ENCODE peak calls at places on chromosomes 5 and 9, in six cellular contexts. I is choroid plexus epithelial cell; P is AG04450; A is effector memory CD4-positive, alpha-beta T cell; C is CD4-positive, CD25-positive, alpha-beta regulatory T cell; R is ovary. W is an unnamed sample.

GRCh38 chr9:131348631-131349521 is 45.0 kb upstream of the PRRC2B start:
- DNase-seq in I (no peak), P (no peak), A (no peak), C (no peak), R (no peak), W (no peak)

GRCh38 chr5:10348258-10348657 is 5.2 kb upstream of the MARCHF6 start:
- DNase-seq in I (no peak), P (no peak), A (no peak), C (no peak), R (no peak), W (no peak)

GRCh38 chr5:138601444-138601843 is 26.2 kb upstream of the HSPA9 start:
- DNase-seq in I (peak; percentile 96), P (peak; percentile 87), A (no peak), C (no peak), R (no peak), W (no peak)

GRCh38 chr5:61263561-61264272 is 68.3 kb upstream of the ZSWIM6 start:
- DNase-seq in I (no peak), P (no peak), A (no peak), C (no peak), R (no peak), W (no peak)

GRCh38 chr9:117083440-117083984 is 331.3 kb downstream of the ASTN2 start:
- DNase-seq in I (no peak), P (no peak), A (no peak), C (no peak), R (no peak), W (no peak)

GRCh38 chr9:2039294-2040180 is 24.4 kb downstream of the SMARCA2 start:
- DNase-seq in I (no peak), P (no peak), A (no peak), C (no peak), R (peak; percentile 53), W (no peak)

GRCh38 chr9:87500491-87500890 is 2.8 kb downstream of the DAPK1 start:
- DNase-seq in I (no peak), P (no peak), A (no peak), C (no peak), R (no peak), W (no peak)

GRCh38 chr5:21817668-21818419 is 1035.3 kb downstream of the CDH12 start:
- DNase-seq in I (peak; percentile 44), P (no peak), A (no peak), C (no peak), R (no peak), W (no peak)

GRCh38 chr9:124657526-124657925 is 113.6 kb downstream of the NR6A1 start:
- DNase-seq in I (no peak), P (no peak), A (no peak), C (no peak), R (no peak), W (no peak)

GRCh38 chr5:179451099-179451812 is 99.1 kb upstream of the RUFY1 start:
- DNase-seq in I (no peak), P (no peak), A (no peak), C (no peak), R (no peak), W (no peak)

GRCh38 chr9:91474656-91475055 is 51.0 kb upstream of the NFIL3 start:
- DNase-seq in I (peak; percentile 47), P (no peak), A (no peak), C (no peak), R (no peak), W (no peak)

GRCh38 chr9:91948423-91949292 is 1.4 kb downstream of the ROR2 start:
- DNase-seq in I (peak; percentile 78), P (no peak), A (no peak), C (no peak), R (peak; percentile 79), W (no peak)

GRCh38 chr9:99563364-99563763 is 258.3 kb upstream of the NR4A3 start:
- DNase-seq in I (peak; percentile 5), P (no peak), A (no peak), C (no peak), R (no peak), W (no peak)

GRCh38 chr9:25964239-25964638 is 286.0 kb upstream of the TUSC1 start:
- DNase-seq in I (peak; percentile 61), P (peak; percentile 21), A (no peak), C (no peak), R (no peak), W (no peak)

GRCh38 chr5:156589859-156590216 is 260.3 kb upstream of the PPP1R2B start:
- DNase-seq in I (no peak), P (no peak), A (no peak), C (no peak), R (no peak), W (no peak)

GRCh38 chr5:81980598-81981260 is 8.9 kb downstream of the ATG10 start:
- DNase-seq in I (no peak), P (no peak), A (no peak), C (no peak), R (no peak), W (no peak)

GRCh38 chr9:37395229-37395628 is 27.3 kb upstream of the GRHPR start:
- DNase-seq in I (no peak), P (no peak), A (no peak), C (no peak), R (no peak), W (no peak)

GRCh38 chr5:73792687-73793320 is 166.8 kb downstream of the ARHGEF28 start:
- DNase-seq in I (peak; percentile 88), P (no peak), A (peak; percentile 17), C (peak; percentile 46), R (peak; percentile 83), W (peak; percentile 77)

GRCh38 chr5:32165597-32165996 is 8.5 kb downstream of the GOLPH3 start:
- DNase-seq in I (no peak), P (no peak), A (no peak), C (no peak), R (no peak), W (no peak)

GRCh38 chr5:32160228-32160627 is 13.9 kb downstream of the GOLPH3 start:
- DNase-seq in I (no peak), P (no peak), A (no peak), C (no peak), R (no peak), W (no peak)

GRCh38 chr5:78511116-78511906 is 137.3 kb downstream of the LHFPL2 start:
- DNase-seq in I (no peak), P (no peak), A (no peak), C (no peak), R (no peak), W (peak; percentile 71)

GRCh38 chr5:175377816-175378215 is 66.2 kb downstream of the DRD1 start:
- DNase-seq in I (no peak), P (no peak), A (no peak), C (no peak), R (no peak), W (no peak)

GRCh38 chr9:133371261-133371711 is 4.6 kb downstream of the SURF4 start:
- DNase-seq in I (peak; percentile 58), P (no peak), A (peak; percentile 72), C (peak; percentile 65), R (no peak), W (no peak)

GRCh38 chr9:123643518-123643917 is 286.4 kb downstream of the DENND1A start:
- DNase-seq in I (no peak), P (no peak), A (no peak), C (no peak), R (no peak), W (no peak)

GRCh38 chr9:20838218-20838617 is 154.2 kb downstream of the FOCAD start:
- DNase-seq in I (peak; percentile 74), P (no peak), A (no peak), C (no peak), R (no peak), W (no peak)

GRCh38 chr9:33265211-33265885 is 499 bp downstream of the CHMP5 start:
- DNase-seq in I (peak; percentile 25), P (no peak), A (no peak), C (no peak), R (no peak), W (no peak)

GRCh38 chr5:177495243-177496060 is 2.0 kb downstream of the PDLIM7 start:
- DNase-seq in I (peak; percentile 99), P (peak; percentile 85), A (no peak), C (no peak), R (peak; percentile 69), W (peak; percentile 97)

GRCh38 chr5:20351849-20352248 is 363.8 kb upstream of the CDH18 start:
- DNase-seq in I (no peak), P (no peak), A (no peak), C (no peak), R (no peak), W (no peak)

GRCh38 chr5:139642213-139642612 is 5.9 kb upstream of the CXXC5 start:
- DNase-seq in I (no peak), P (no peak), A (no peak), C (no peak), R (no peak), W (peak; percentile 40)

GRCh38 chr9:88777498-88778312 is 213.6 kb upstream of the S1PR3 start:
- DNase-seq in I (peak; percentile 95), P (no peak), A (no peak), C (no peak), R (no peak), W (no peak)

GRCh38 chr5:140967226-140967893 is 1.1 kb downstream of the PCDHAC2 start:
- DNase-seq in I (no peak), P (no peak), A (no peak), C (no peak), R (peak; percentile 8), W (no peak)

GRCh38 chr9:106675780-106676179 is 187.2 kb upstream of the ZNF462 start:
- DNase-seq in I (no peak), P (no peak), A (no peak), C (no peak), R (no peak), W (no peak)

DNA sequence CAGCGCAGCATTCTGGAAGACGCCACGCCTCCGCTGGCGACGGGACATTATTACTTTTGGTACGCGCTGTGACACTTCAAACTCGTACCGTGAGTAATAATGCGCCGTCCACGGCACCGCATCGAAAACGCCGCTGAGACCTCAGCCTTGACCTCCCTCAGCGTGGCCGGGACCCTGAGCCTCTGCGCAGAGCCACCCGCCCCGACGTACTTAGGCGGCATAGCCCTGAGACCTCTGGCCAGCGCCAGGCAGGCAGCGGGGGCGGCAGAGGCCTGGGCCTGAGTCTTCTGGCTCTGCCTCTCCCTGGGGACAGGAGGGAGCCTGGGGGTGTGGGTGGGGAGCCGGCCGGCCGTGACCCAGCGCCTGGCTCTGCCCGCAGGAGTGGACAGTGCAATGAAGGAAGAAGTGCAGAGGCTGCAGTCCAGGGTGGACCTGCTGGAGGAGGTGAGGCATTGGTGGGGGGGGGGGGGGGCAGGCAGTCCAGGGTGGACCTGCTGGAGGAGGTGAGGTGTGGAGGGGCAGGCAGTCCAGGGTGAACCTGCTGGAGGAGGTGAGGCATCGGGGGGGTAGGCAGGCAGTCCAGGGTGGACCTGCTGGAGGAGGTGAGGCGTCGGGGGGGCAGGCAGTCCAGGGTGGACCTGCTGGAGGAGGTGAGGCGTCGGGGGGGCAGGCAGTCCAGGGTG is 8.0 kb downstream of the EGFL7 start:
- DNase-seq in I (no peak), P (no peak), A (no peak), C (no peak), R (no peak), W (no peak)
- H3K4me3 ChIP-seq in I (no peak overlapping the region), P (no peak overlapping the region), A (no peak overlapping the region), C (no peak overlapping the region), R (no peak overlapping the region), W (no peak overlapping the region)

GRCh38 chr5:52579391-52579790 is 208.3 kb upstream of the ITGA1 start:
- DNase-seq in I (no peak), P (no peak), A (no peak), C (no peak), R (no peak), W (no peak)
- H3K4me3 ChIP-seq in I (no peak overlapping the region), P (no peak overlapping the region), A (no peak overlapping the region), C (no peak overlapping the region), R (no peak overlapping the region), W (no peak overlapping the region)

GRCh38 chr9:136052991-136053756 is 41.9 kb downstream of the NACC2 start:
- DNase-seq in I (no peak), P (no peak), A (no peak), C (no peak), R (peak; percentile 25), W (no peak)
- H3K4me3 ChIP-seq in I (no peak overlapping the region), P (peak overlapping the region; percentile 67), A (no peak overlapping the region), C (no peak overlapping the region), R (peak overlapping the region; percentile 6), W (peak overlapping the region; percentile 46)

GRCh38 chr5:112228672-112229071 is 190.4 kb downstream of the EPB41L4A start:
- DNase-seq in I (peak; percentile 50), P (no peak), A (no peak), C (no peak), R (peak; percentile 37), W (peak; percentile 57)
- H3K4me3 ChIP-seq in I (no peak overlapping the region), P (no peak overlapping the region), A (no peak overlapping the region), C (no peak overlapping the region), R (no peak overlapping the region), W (no peak overlapping the region)